ENCODE peak calls at places on chromosome 4, in eight cellular contexts. D, W, A, U, N, J, B and C are unnamed samples.

GRCh38 chr4:20984011-20984836 is 284.0 kb downstream of the PACRGL start:
- DNase-seq in B (no peak), A (no peak), W (no peak), J (no peak), U (no peak), D (no peak), N (no peak), C (no peak)

GRCh38 chr4:40881096-40881495 is 131.3 kb downstream of the NSUN7 start:
- DNase-seq in W (no peak), B (no peak), J (no peak), D (no peak), A (no peak), N (no peak), U (no peak), C (no peak)

GRCh38 chr4:140637836-140638235 is 69.1 kb upstream of the UCP1 start:
- DNase-seq in B (peak), W (no peak), D (no peak), U (no peak), N (no peak), J (peak), A (no peak), C (no peak)

GRCh38 chr4:23483320-23483958 is 406.4 kb downstream of the PPARGC1A start:
- DNase-seq in J (no peak), B (no peak), N (no peak), A (no peak), U (no peak), W (no peak), D (no peak), C (no peak)

GRCh38 chr4:5979981-5980380 is 38.2 kb downstream of the C4orf50 start:
- DNase-seq in J (no peak), U (no peak), A (no peak), N (no peak), W (no peak), D (peak), B (peak), C (no peak)

GRCh38 chr4:94036964-94037363 is 170.7 kb upstream of the SMARCAD1 start:
- DNase-seq in B (no peak), N (no peak), W (no peak), J (no peak), U (no peak), A (no peak), D (no peak), C (no peak)

GRCh38 chr4:121724671-121725070 is 27.9 kb upstream of the ANXA5 start:
- DNase-seq in D (no peak), J (no peak), U (no peak), W (no peak), A (no peak), B (no peak), N (no peak), C (no peak)

GRCh38 chr4:19577121-19577520 is 674.6 kb upstream of the SLIT2 start:
- DNase-seq in N (no peak), D (no peak), B (peak), W (peak), U (no peak), J (no peak), A (no peak), C (no peak)

GRCh38 chr4:110292994-110293744 is 94.8 kb upstream of the ELOVL6 start:
- DNase-seq in B (no peak), N (no peak), D (no peak), A (no peak), J (no peak), U (no peak), W (no peak), C (no peak)

GRCh38 chr4:29708473-29708872 is 1011.7 kb upstream of the PCDH7 start:
- DNase-seq in A (no peak), B (no peak), N (no peak), D (no peak), J (no peak), U (no peak), W (peak), C (no peak)

GRCh38 chr4:123621072-123621705 is 224.6 kb downstream of the SPRY1 start:
- DNase-seq in W (no peak), U (no peak), A (no peak), B (peak), J (no peak), D (peak), N (no peak), C (peak)

GRCh38 chr4:182698212-182698611 is 219.0 kb downstream of the DCTD start:
- DNase-seq in B (no peak), D (no peak), U (no peak), J (no peak), A (no peak), W (peak), N (no peak), C (no peak)